ENCODE peak calls at places on chromosomes 16 and 17, in six cellular contexts. W is stimulated activated CD4-positive, alpha-beta T cell treated with anti-CD3 and anti-CD28 coated beads, Interleukin-4, amount 100 ng/mL, for 24 hours; U is heart left ventricle; I is central memory CD8-positive, alpha-beta T cell; C is tibial artery; B is cerebellum. M is an unnamed sample.

GRCh38 chr16:86343111-86343642 is 167.2 kb upstream of the FOXF1 start:
- DNase-seq in W (no peak), U (peak; percentile 34), I (no peak), C (peak; percentile 65), B (no peak), M (peak; percentile 63)

GRCh38 chr17:42404326-42405055 is 16.2 kb upstream of the STAT3 start:
- DNase-seq in W (no peak), U (no peak), I (no peak), C (no peak), B (no peak), M (no peak)

GRCh38 chr16:47142469-47143328 is 1.0 kb downstream of the NETO2 start:
- DNase-seq in W (peak; percentile 7), U (peak; percentile 35), I (peak; percentile 12), C (no peak), B (peak; percentile 19), M (peak; percentile 23)

GRCh38 chr16:24041834-24042631 is 206.2 kb downstream of the PRKCB start:
- DNase-seq in W (peak; percentile 85), U (peak; percentile 46), I (peak; percentile 76), C (peak; percentile 35), B (peak; percentile 79), M (peak; percentile 53)

GRCh38 chr16:86129541-86129940 is 230.6 kb downstream of the IRF8 start:
- DNase-seq in W (no peak), U (no peak), I (no peak), C (no peak), B (no peak), M (no peak)

GRCh38 chr16:73152731-73153130 is 104.8 kb upstream of the ZFHX3 start:
- DNase-seq in W (no peak), U (no peak), I (no peak), C (no peak), B (no peak), M (no peak)

GRCh38 chr17:42655528-42655927 is 3.6 kb upstream of the TUBG2 start:
- DNase-seq in W (no peak), U (no peak), I (no peak), C (no peak), B (no peak), M (no peak)

GRCh38 chr17:17018021-17018441 is 24.2 kb upstream of the MPRIP start:
- DNase-seq in W (no peak), U (no peak), I (no peak), C (no peak), B (no peak), M (no peak)

GRCh38 chr16:85902366-85903155 is 3.6 kb downstream of the IRF8 start:
- DNase-seq in W (peak; percentile 54), U (no peak), I (peak; percentile 56), C (no peak), B (peak; percentile 26), M (no peak)

GRCh38 chr16:2928796-2929195 is 17.1 kb downstream of the FLYWCH1 start:
- DNase-seq in W (no peak), U (no peak), I (no peak), C (no peak), B (no peak), M (no peak)

GRCh38 chr17:37305406-37305905 is 70.3 kb upstream of the C17orf78 start:
- DNase-seq in W (no peak), U (no peak), I (no peak), C (no peak), B (no peak), M (no peak)

GRCh38 chr17:2138318-2138717 is 83.4 kb downstream of the HIC1 start:
- DNase-seq in W (no peak), U (no peak), I (no peak), C (no peak), B (no peak), M (no peak)

GRCh38 chr16:11155284-11155806 is 100.7 kb downstream of the SOCS1 start:
- DNase-seq in W (peak; percentile 8), U (no peak), I (no peak), C (no peak), B (peak; percentile 33), M (no peak)

GRCh38 chr17:1222321-1222720 is 42.5 kb upstream of the ABR start:
- DNase-seq in W (no peak), U (no peak), I (no peak), C (no peak), B (no peak), M (no peak)

GRCh38 chr17:1485748-1486376 is 6.6 kb downstream of the MYO1C start:
- DNase-seq in W (peak; percentile 59), U (peak; percentile 84), I (peak; percentile 29), C (peak; percentile 69), B (peak; percentile 45), M (peak; percentile 83)

GRCh38 chr16:66904428-66904845 is 14.2 kb downstream of the CDH16 start:
- DNase-seq in W (no peak), U (no peak), I (no peak), C (no peak), B (no peak), M (no peak)

GRCh38 chr16:1580256-1580655 is 31.6 kb downstream of the IFT140 start:
- DNase-seq in W (no peak), U (no peak), I (no peak), C (no peak), B (no peak), M (no peak)

GRCh38 chr17:57534863-57535651 is 210.0 kb downstream of the CCDC182 start:
- DNase-seq in W (no peak), U (peak; percentile 51), I (no peak), C (no peak), B (peak; percentile 44), M (no peak)

GRCh38 chr16:3610698-3611144 is 685 bp downstream of the SLX4 start:
- DNase-seq in W (no peak), U (no peak), I (no peak), C (no peak), B (peak; percentile 35), M (no peak)

GRCh38 chr17:1003972-1004768 is 7.2 kb downstream of the TIMM22 start:
- DNase-seq in W (no peak), U (no peak), I (no peak), C (no peak), B (no peak), M (no peak)

GRCh38 chr16:57635266-57636097 is 7.1 kb downstream of the ADGRG1 start:
- DNase-seq in W (no peak), U (no peak), I (no peak), C (no peak), B (no peak), M (peak; percentile 16)

GRCh38 chr17:4533522-4534502 is 21.4 kb downstream of the MYBBP1A start:
- DNase-seq in W (no peak), U (peak; percentile 50), I (no peak), C (no peak), B (no peak), M (no peak)

GRCh38 chr16:13168091-13168572 is 266.7 kb downstream of the SHISA9 start:
- DNase-seq in W (no peak), U (no peak), I (no peak), C (no peak), B (no peak), M (no peak)

GRCh38 chr16:16014329-16015224 is 65.2 kb downstream of the ABCC1 start:
- DNase-seq in W (no peak), U (peak; percentile 74), I (no peak), C (peak; percentile 87), B (no peak), M (peak; percentile 76)

GRCh38 chr17:50258647-50259483 is 15.4 kb upstream of the TMEM92 start:
- DNase-seq in W (no peak), U (no peak), I (no peak), C (peak; percentile 36), B (no peak), M (no peak)

GRCh38 chr17:8867361-8867981 is at the start of gene PIK3R6:
- DNase-seq in W (no peak), U (no peak), I (no peak), C (no peak), B (no peak), M (no peak)

M was measured in left cardiac atrium.